ENCODE peak calls at places on chromosome 18, in ten cellular contexts. R is HL-60, H is RWPE1, A is astrocyte of the spinal cord, J is colonic mucosa, D is uterus, U is ovary, C is Caco-2, L is GM06990, S is OCI-LY7. T is an unnamed sample.
A peak's percentile ranks its signal among the peaks of the same experiment; 100 is the strongest.

GRCh38 chr18:57390044-57390443 is 37.7 kb downstream of the ST8SIA3 start:
- DNase-seq in H (no peak), D (no peak), U (no peak), J (no peak), L (no peak), A (no peak), S (no peak), R (no peak), C (no peak), T (no peak)

GRCh38 chr18:73848656-73849055 is 299.0 kb downstream of the FBXO15 start:
- DNase-seq in C (no peak), D (no peak), H (peak; percentile 23), S (no peak), U (no peak), L (no peak), R (no peak), A (peak; percentile 92), J (no peak), T (peak; percentile 87)

GRCh38 chr18:25111382-25112070 is 240.4 kb downstream of the ZNF521 start:
- DNase-seq in D (no peak), C (no peak), U (no peak), H (no peak), L (no peak), R (no peak), J (no peak), S (no peak), A (no peak), T (no peak)

GRCh38 chr18:74276609-74277008 is 15.2 kb downstream of the CYB5A start:
- DNase-seq in R (no peak), H (no peak), D (no peak), U (no peak), J (no peak), C (no peak), S (no peak), A (no peak), L (no peak), T (no peak)

GRCh38 chr18:23424616-23425015 is 28.5 kb upstream of the RIOK3 start:
- DNase-seq in U (no peak), A (no peak), S (no peak), D (no peak), L (no peak), C (no peak), H (no peak), J (no peak), R (no peak), T (no peak)

GRCh38 chr18:44668280-44668975 is 12.3 kb upstream of the SETBP1 start:
- DNase-seq in C (no peak), H (no peak), A (no peak), J (no peak), S (no peak), D (no peak), U (no peak), L (no peak), R (no peak), T (no peak)

GRCh38 chr18:79457239-79457638 is 61.5 kb downstream of the NFATC1 start:
- DNase-seq in H (no peak), S (no peak), D (no peak), L (no peak), J (no peak), R (no peak), A (no peak), U (no peak), C (no peak), T (no peak)

GRCh38 chr18:78733762-78734613 is 245.6 kb upstream of the SALL3 start:
- DNase-seq in U (no peak), A (no peak), C (no peak), R (no peak), H (no peak), D (no peak), L (no peak), J (no peak), S (no peak), T (no peak)

DNA sequence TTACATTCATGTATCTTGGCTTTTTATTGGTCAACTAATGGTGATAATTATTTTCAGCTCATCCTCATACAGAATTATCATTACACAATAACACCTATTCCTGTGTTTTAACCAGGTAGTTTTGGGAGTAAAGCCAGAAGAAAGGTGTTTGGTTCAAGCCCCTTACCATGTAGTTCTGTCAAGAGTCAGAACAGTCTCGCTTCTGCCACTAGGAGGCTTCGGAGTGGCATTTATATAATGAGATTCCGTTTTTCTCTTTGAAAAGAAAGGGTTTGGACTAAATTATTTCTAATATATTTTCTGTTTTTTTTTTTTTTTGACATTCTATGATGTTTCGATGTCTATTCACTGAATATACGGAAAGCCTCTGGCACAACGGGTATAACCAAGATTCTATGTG is 217.8 kb downstream of the CDH7 start:
- DNase-seq in A (no peak), C (no peak), J (no peak), L (no peak), H (no peak), R (no peak), D (no peak), U (no peak), S (no peak), T (no peak)
- TF ChIP-seq CTCF in A (peak; percentile 22), C (peak; percentile 28), J (no peak), L (no peak), H (no peak), R (peak; percentile 18), D (no peak), U (no peak), S (no peak), T (peak; percentile 2)

DNA sequence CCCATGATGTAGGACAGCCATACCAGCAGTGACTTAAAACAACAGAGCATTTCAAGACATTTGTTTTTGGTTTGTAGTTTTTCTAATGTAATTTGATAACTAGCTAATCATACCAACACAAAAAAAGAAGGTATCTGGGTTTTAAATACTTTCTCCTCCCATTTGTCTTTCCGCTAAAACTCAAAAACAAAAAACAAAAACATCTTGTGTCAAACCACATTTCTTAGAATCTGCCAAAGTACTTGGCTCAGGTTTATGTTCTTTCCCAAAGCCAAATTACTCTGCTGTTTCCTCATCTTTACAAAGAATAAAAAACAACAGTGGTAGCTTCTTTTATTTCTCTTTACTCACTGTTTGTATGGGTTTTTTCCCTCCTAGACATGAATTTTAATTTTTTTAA is 71.5 kb downstream of the GREB1L start:
- DNase-seq in A (no peak), C (no peak), D (no peak), J (no peak), H (no peak), U (no peak), S (no peak), L (no peak), R (no peak), T (peak; percentile 10)
- TF ChIP-seq CTCF in A (no peak), C (no peak), D (no peak), J (no peak), H (no peak), U (no peak), S (no peak), L (no peak), R (no peak), T (no peak)

GRCh38 chr18:3654442-3655253 is 204.7 kb downstream of the TGIF1 start:
- DNase-seq in A (no peak), D (no peak), C (no peak), U (no peak), S (no peak), L (no peak), H (no peak), R (no peak), J (no peak), T (no peak)

GRCh38 chr18:3653263-3653858 is 203.4 kb downstream of the TGIF1 start:
- DNase-seq in H (no peak), S (no peak), A (no peak), D (no peak), U (no peak), J (no peak), R (no peak), L (no peak), C (no peak), T (no peak)

GRCh38 chr18:3653859-3654441 is 204.0 kb downstream of the TGIF1 start:
- DNase-seq in A (no peak), S (no peak), R (no peak), H (no peak), J (no peak), D (no peak), C (no peak), L (no peak), U (no peak), T (no peak)

GRCh38 chr18:3651266-3651665 is 201.3 kb downstream of the TGIF1 start:
- DNase-seq in R (no peak), C (no peak), S (no peak), L (no peak), J (no peak), D (no peak), U (no peak), H (no peak), A (no peak), T (no peak)

DNA sequence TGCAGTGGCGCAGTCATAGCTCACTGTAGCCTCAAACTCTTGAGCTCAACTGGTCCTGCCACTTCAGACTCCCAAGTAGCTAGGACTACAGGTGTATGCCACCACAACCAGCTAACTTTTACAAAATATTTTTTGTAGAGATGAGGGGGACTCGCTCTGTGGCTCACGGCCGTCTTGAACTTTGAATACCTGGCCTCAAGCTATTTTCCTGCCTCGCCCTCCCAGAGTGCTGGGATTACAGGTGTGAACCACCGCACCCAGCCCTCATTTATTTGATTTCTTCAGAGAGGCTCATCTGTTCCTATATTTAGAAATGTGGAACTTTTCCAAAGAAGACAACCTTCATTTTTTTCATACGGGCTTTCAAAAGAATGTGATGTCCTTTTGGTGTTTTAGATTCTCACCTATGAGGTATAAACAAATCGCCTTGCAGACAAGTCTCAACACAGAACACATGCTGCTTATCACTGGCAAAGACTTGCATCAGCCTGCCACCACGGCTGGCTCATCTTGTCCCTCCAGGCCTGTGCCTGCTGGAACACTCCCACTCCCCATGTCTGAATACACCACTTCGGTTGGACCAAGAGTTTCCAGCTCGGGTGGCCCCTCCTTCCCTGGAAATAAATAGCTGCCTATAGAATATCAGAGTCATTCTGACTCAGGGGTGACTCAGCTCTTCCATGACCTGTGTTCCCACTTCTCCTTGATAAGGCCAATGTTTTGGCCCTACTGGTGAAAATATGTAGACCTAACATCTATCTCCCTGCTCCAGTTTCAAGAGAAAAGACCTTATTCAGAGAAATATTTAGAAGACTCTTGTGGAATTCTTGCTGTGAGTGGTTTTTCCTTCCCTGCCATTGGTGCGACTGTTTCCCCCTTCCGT is 202.6 kb downstream of the TGIF1 start:
- DNase-seq in H (peak; percentile 97), L (no peak), C (peak; percentile 93), R (peak; percentile 98), A (peak; percentile 96), U (peak; percentile 56), D (no peak), J (peak; percentile 79), S (no peak), T (peak; percentile 98)
- TF ChIP-seq CTCF in H (no peak), L (no peak), C (peak; percentile 19), R (no peak), A (peak; percentile 7), U (no peak), D (no peak), J (no peak), S (no peak), T (peak; percentile 33)

DNA sequence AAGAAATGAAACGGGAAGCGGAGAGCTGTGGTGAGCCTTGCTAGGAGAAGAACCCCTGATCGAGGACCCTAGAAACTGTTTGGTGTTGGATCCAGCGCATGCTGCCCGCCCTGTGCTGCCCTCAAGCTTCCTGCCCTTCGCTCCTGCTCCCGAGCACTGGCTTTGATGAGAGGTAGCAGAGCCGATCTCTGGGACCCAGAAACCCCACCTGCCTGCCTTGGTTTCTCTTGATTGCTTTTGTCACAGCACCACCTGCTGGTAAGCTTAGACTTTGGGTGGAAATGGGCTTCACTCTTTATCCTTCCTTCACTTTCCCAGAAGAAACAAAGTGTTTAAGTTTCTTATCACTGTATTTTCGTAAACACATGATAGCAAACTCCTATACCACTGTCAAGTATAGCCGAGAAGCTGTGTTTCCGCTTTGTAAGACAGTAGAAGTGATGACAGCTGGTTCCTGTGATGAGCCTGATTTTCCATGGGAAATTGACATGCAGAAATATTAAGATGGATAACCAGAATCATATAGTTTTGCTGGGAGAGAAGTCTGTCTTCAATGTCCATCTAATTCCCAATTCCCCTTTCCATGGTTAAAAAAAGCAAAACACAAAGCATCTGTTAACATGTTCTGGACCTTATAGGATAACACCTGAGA is 267.4 kb downstream of the PHLPP1 start:
- DNase-seq in A (peak; percentile 57), H (peak; percentile 26), J (peak; percentile 64), S (peak; percentile 49), R (peak; percentile 15), L (no peak), C (peak; percentile 37), U (peak; percentile 66), D (peak; percentile 59), T (peak; percentile 73)
- TF ChIP-seq CTCF in A (peak; percentile 79), H (peak; percentile 66), J (peak; percentile 51), S (peak; percentile 78), R (peak; percentile 78), L (peak; percentile 81), C (peak; percentile 34), U (peak; percentile 86), D (peak; percentile 85), T (peak; percentile 74)

T was measured in cardiac fibroblast.